ENCODE peak calls at places on chromosome 20, in nine cellular contexts. A is A549, X is K562, G is ovary, P is sigmoid colon, Q is stomach, U is suprapubic skin, L is upper lobe of left lung, S is transverse colon. T is an unnamed sample.
A peak's percentile ranks its signal among the peaks of the same experiment; 100 is the strongest.

GRCh38 chr20:40949346-40949745 is 79.3 kb upstream of the TOP1 start:
- DNase-seq in X (no peak), L (no peak), P (peak; percentile 30), S (no peak), G (no peak), A (no peak), Q (no peak), U (no peak), T (no peak)

GRCh38 chr20:41149679-41150131 is 12.4 kb downstream of the PLCG1 start:
- DNase-seq in G (no peak), X (peak; percentile 80), Q (no peak), P (no peak), A (no peak), L (no peak), U (no peak), S (peak; percentile 49), T (no peak)

GRCh38 chr20:39358052-39358451 is 395.9 kb downstream of the DHX35 start:
- DNase-seq in S (no peak), X (no peak), G (no peak), A (no peak), U (no peak), L (no peak), P (no peak), Q (no peak), T (peak; percentile 36)

GRCh38 chr20:43954704-43955243 is 40.1 kb downstream of the TOX2 start:
- DNase-seq in G (no peak), P (no peak), S (no peak), U (no peak), Q (no peak), A (no peak), L (no peak), X (no peak), T (no peak)

GRCh38 chr20:32830437-32830836 is 10.7 kb downstream of the MAPRE1 start:
- DNase-seq in S (peak; percentile 22), P (no peak), A (no peak), U (no peak), Q (no peak), X (no peak), L (no peak), G (no peak), T (peak; percentile 64)

GRCh38 chr20:41645372-41645771 is 27.2 kb upstream of the CHD6 start:
- DNase-seq in L (no peak), A (no peak), S (no peak), Q (no peak), P (no peak), X (no peak), G (no peak), U (no peak), T (no peak)

GRCh38 chr20:58214310-58214709 is 14.1 kb downstream of the ANKRD60 start:
- DNase-seq in S (no peak), U (no peak), P (no peak), X (no peak), Q (no peak), G (no peak), A (no peak), L (no peak), T (no peak)

GRCh38 chr20:58471161-58471834 is 43.9 kb downstream of the APCDD1L start:
- DNase-seq in S (peak; percentile 48), Q (no peak), A (no peak), X (no peak), P (peak; percentile 93), G (peak; percentile 81), U (no peak), L (peak; percentile 73), T (no peak)

GRCh38 chr20:34082232-34082887 is 29.7 kb downstream of the EIF2S2 start:
- DNase-seq in L (no peak), U (no peak), X (no peak), Q (no peak), S (no peak), A (no peak), G (no peak), P (peak; percentile 53), T (no peak)

GRCh38 chr20:24782801-24783630 is 166.1 kb upstream of the CST7 start:
- DNase-seq in G (no peak), A (no peak), L (no peak), X (peak; percentile 4), Q (no peak), U (no peak), S (no peak), P (peak; percentile 45), T (no peak)

GRCh38 chr20:14518648-14519047 is 181.2 kb upstream of the FLRT3 start:
- DNase-seq in Q (no peak), G (no peak), P (no peak), X (no peak), L (no peak), A (no peak), U (no peak), S (no peak), T (no peak)

GRCh38 chr20:54234991-54235390 is 27.1 kb downstream of the PFDN4 start:
- DNase-seq in S (no peak), G (no peak), A (no peak), U (no peak), L (no peak), X (no peak), Q (no peak), P (no peak), T (no peak)

GRCh38 chr20:47181056-47181862 is 175.2 kb downstream of the ZMYND8 start:
- DNase-seq in X (peak; percentile 82), G (no peak), U (no peak), P (no peak), A (peak; percentile 92), L (no peak), S (peak; percentile 14), Q (peak; percentile 40), T (no peak)

DNA sequence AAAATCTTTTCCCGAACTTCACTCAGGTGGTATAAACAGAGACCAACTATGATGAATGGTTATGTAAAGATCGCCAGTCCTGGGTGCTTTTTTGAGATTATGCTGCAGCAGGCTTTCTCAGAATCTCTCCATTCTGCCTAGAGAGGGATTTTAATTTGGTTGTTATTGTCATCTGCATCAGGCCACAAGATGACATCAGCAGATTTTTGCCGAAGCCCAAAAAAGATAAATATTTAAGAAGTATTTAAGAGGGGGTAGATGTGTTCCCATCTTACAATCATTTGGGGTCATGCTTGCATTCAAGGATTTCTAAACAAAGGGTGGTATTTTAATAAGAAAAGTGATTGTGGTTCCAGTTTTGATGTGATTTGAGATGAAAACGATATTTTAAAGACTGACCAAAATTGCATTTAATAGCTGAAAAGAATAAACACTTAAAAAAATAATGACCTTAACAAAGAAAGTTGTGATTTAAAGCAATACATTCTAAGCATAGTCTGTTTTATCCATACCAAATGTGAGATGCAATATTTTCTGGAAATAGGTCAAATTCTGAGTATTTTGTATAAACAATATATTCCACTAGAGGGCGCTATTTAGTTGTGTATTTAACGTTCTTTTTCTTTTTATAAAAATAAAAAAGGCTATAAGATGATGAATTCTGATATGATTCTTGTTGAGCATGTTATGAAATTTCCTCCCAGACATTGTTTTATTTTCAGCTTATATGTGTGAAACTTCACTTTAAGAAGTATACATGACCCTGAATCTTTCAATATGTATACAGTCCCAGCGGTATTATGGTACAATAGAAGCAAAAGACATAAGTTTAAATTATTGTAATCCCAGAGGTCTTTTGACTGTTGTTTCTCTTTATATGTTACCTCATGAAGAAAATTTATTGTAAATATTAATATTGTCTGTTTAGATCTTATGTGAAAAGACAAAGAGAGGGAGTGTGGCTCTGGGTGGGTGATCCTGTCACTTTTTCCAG is 51.0 kb upstream of the ZFP64 start:
- DNase-seq in G (no peak), Q (no peak), X (peak; percentile 6), L (no peak), A (peak; percentile 14), S (no peak), P (no peak), U (no peak), T (no peak)
- TF ChIP-seq EP300 in G (no peak), Q (no peak), X (no peak), L (no peak), A (no peak), S (no peak), P (no peak), U (no peak), T (no peak)

DNA sequence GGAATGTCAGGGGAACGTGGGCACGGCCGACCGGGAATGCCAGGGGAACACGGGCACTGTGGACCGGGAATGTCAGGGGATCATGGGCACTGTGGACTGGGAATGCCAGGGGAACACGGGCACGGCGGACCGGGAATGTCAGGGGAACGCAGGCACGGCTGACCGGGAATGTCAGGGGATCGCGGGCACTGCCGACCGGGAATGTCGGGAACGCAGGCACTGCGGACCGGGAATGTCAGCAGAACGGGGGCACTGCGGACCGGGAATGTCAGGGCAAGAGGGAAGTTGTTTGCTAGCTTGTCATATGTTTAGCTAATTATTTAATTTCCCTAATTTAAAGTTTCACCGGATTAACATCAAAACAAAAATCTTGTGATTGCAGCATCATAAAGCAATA is 37.4 kb upstream of the BHLHE23 start:
- DNase-seq in Q (no peak), X (no peak), S (no peak), L (peak; percentile 51), P (no peak), A (no peak), G (no peak), U (no peak), T (no peak)
- TF ChIP-seq EP300 in Q (no peak), X (no peak), S (no peak), L (no peak), P (no peak), A (no peak), G (no peak), U (no peak), T (no peak)

GRCh38 chr20:8867346-8867745 is 201.5 kb upstream of the PLCB4 start:
- DNase-seq in X (no peak), L (no peak), P (no peak), S (no peak), U (no peak), Q (no peak), G (no peak), A (no peak), T (no peak)
- TF ChIP-seq EP300 in X (no peak), L (no peak), P (no peak), S (no peak), U (no peak), Q (no peak), G (no peak), A (no peak), T (no peak)

DNA sequence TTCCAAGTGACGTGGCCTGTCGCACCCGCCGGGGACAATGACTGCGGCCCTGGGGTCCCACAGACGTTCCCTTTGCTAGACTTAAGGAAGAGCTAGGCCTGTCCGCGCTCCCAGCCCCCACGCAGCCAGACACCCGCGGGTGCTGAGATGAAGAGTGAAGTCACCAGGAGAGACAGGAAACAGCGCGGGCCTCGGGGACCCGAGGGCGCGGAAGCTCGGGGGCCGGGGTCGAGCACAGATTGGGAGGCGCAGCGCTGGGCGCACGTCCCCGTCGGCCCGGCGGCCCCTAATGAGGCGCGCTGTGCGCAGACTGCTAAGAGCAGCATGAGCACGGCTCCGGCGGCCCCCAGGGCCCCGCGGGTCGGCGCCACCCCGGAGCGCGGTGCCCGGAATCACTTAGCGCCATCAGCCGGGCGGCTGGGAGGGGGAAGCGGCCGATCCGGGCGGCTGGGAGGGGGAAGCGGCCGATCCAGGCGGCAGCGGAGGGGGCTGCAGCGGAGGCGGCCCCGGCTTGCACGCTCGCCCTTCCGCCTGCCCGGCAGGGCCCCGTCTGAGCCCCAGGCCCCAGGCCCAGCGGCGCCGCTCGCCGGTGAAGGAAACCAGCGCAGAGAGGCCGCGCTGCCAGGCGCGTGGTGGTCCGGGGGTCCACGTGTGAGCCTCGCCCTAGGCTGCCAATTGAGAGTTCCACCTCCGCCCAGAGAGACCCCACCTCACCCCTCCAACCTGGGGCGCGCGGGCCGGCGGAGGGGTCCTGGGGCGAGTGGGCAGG is 8.3 kb upstream of the AVP start:
- DNase-seq in S (no peak), X (no peak), U (no peak), Q (no peak), G (no peak), P (no peak), A (no peak), L (peak; percentile 76), T (no peak)
- TF ChIP-seq EP300 in S (no peak), X (no peak), U (no peak), Q (no peak), G (no peak), P (no peak), A (no peak), L (no peak), T (no peak)

T was measured in tibial nerve.